ENCODE peak calls at places on chromosomes 11 and 22, in six cellular contexts. One of them, this sample, is unnamed.

GRCh38 chr22:48098243-48098935 is 1335.9 kb downstream of the TBC1D22A start:
- DNase-seq in KBM-7: peak; percentile 58
- DNase-seq in HEK293T: no peak
- DNase-seq in GM04504: no peak
- DNase-seq in COR-L47: no peak
- DNase-seq in iris pigment epithelial cell: no peak
- DNase-seq in this sample: no peak

GRCh38 chr22:37386441-37386840 is 40.8 kb downstream of the ELFN2 start:
- DNase-seq in GM04504: no peak
- DNase-seq in HEK293T: no peak
- DNase-seq in iris pigment epithelial cell: no peak
- DNase-seq in KBM-7: no peak
- DNase-seq in COR-L47: no peak
- DNase-seq in this sample: no peak

GRCh38 chr22:38211556-38211955 is 9.8 kb downstream of the MAFF start:
- DNase-seq in iris pigment epithelial cell: no peak
- DNase-seq in KBM-7: no peak
- DNase-seq in COR-L47: no peak
- DNase-seq in HEK293T: no peak
- DNase-seq in GM04504: no peak
- DNase-seq in this sample: no peak

GRCh38 chr11:6673523-6673922 is 9.6 kb downstream of the MRPL17 start:
- DNase-seq in iris pigment epithelial cell: no peak
- DNase-seq in COR-L47: no peak
- DNase-seq in GM04504: no peak
- DNase-seq in HEK293T: no peak
- DNase-seq in KBM-7: no peak
- DNase-seq in this sample: no peak

GRCh38 chr11:89457190-89457589 is 34.0 kb downstream of the NOX4 start:
- DNase-seq in GM04504: no peak
- DNase-seq in KBM-7: no peak
- DNase-seq in HEK293T: no peak
- DNase-seq in iris pigment epithelial cell: no peak
- DNase-seq in COR-L47: no peak
- DNase-seq in this sample: no peak

GRCh38 chr11:10348650-10349280 is 43.9 kb downstream of the ADM start:
- DNase-seq in COR-L47: no peak
- DNase-seq in KBM-7: no peak
- DNase-seq in GM04504: peak; percentile 66
- DNase-seq in iris pigment epithelial cell: peak; percentile 87
- DNase-seq in HEK293T: no peak
- DNase-seq in this sample: peak; percentile 91

GRCh38 chr11:120577624-120578363 is 66.2 kb downstream of the GRIK4 start:
- DNase-seq in KBM-7: no peak
- DNase-seq in GM04504: no peak
- DNase-seq in COR-L47: no peak
- DNase-seq in iris pigment epithelial cell: no peak
- DNase-seq in HEK293T: no peak
- DNase-seq in this sample: no peak

GRCh38 chr11:69362315-69362714 is 68.4 kb downstream of the MYEOV start:
- DNase-seq in GM04504: no peak
- DNase-seq in HEK293T: no peak
- DNase-seq in iris pigment epithelial cell: no peak
- DNase-seq in COR-L47: no peak
- DNase-seq in KBM-7: no peak
- DNase-seq in this sample: no peak

GRCh38 chr22:27370281-27370680 is 431.3 kb downstream of the MN1 start:
- DNase-seq in COR-L47: no peak
- DNase-seq in iris pigment epithelial cell: no peak
- DNase-seq in HEK293T: no peak
- DNase-seq in KBM-7: peak; percentile 58
- DNase-seq in GM04504: no peak
- DNase-seq in this sample: peak; percentile 14

GRCh38 chr11:125343086-125343731 is 152.9 kb downstream of the FEZ1 start:
- DNase-seq in GM04504: no peak
- DNase-seq in HEK293T: no peak
- DNase-seq in iris pigment epithelial cell: no peak
- DNase-seq in COR-L47: no peak
- DNase-seq in KBM-7: no peak
- DNase-seq in this sample: no peak

GRCh38 chr11:126547161-126547560 is 191.7 kb downstream of the ST3GAL4 start:
- DNase-seq in iris pigment epithelial cell: peak; percentile 29
- DNase-seq in HEK293T: no peak
- DNase-seq in COR-L47: no peak
- DNase-seq in KBM-7: no peak
- DNase-seq in GM04504: peak; percentile 87
- DNase-seq in this sample: peak; percentile 3

GRCh38 chr22:19959587-19960490 is 18.2 kb upstream of the TXNRD2 start:
- DNase-seq in COR-L47: no peak
- DNase-seq in KBM-7: no peak
- DNase-seq in GM04504: no peak
- DNase-seq in iris pigment epithelial cell: no peak
- DNase-seq in HEK293T: no peak
- DNase-seq in this sample: peak; percentile 55

GRCh38 chr11:58775066-58775708 is 43.4 kb upstream of the GLYAT start:
- DNase-seq in KBM-7: no peak
- DNase-seq in HEK293T: no peak
- DNase-seq in COR-L47: no peak
- DNase-seq in GM04504: no peak
- DNase-seq in iris pigment epithelial cell: no peak
- DNase-seq in this sample: no peak

GRCh38 chr11:92839450-92839849 is 130.0 kb upstream of the MTNR1B start:
- DNase-seq in iris pigment epithelial cell: no peak
- DNase-seq in COR-L47: no peak
- DNase-seq in KBM-7: no peak
- DNase-seq in HEK293T: no peak
- DNase-seq in GM04504: no peak
- DNase-seq in this sample: no peak

GRCh38 chr11:125902927-125903752 is at the start of gene PUS3:
- DNase-seq in iris pigment epithelial cell: peak; percentile 85
- DNase-seq in KBM-7: peak; percentile 85
- DNase-seq in COR-L47: peak; percentile 94
- DNase-seq in HEK293T: peak; percentile 93
- DNase-seq in GM04504: peak; percentile 56
- DNase-seq in this sample: peak; percentile 73

GRCh38 chr11:119651802-119652584 is 77.0 kb downstream of the NECTIN1 start:
- DNase-seq in COR-L47: no peak
- DNase-seq in KBM-7: no peak
- DNase-seq in iris pigment epithelial cell: no peak
- DNase-seq in GM04504: no peak
- DNase-seq in HEK293T: no peak
- DNase-seq in this sample: no peak